ENCODE peak calls at places on chromosome 20, in five cellular contexts. I is choroid plexus epithelial cell; H is foreskin fibroblast; E is CD8-positive, alpha-beta T cell; J is tibial artery. A is an unnamed sample.

GRCh38 chr20:26218301-26218700 is 521.6 kb upstream of the ZNF337 start:
- DNase-seq in E (no peak), J (no peak), H (peak), I (no peak), A (no peak)

GRCh38 chr20:17871181-17871580 is 97.4 kb downstream of the SNX5 start:
- DNase-seq in E (no peak), H (no peak), I (peak), J (no peak), A (no peak)

GRCh38 chr20:1119524-1119923 is 1.1 kb downstream of the PSMF1 start:
- DNase-seq in I (no peak), J (no peak), H (no peak), E (no peak), A (no peak)

GRCh38 chr20:23889775-23890187 is 10.2 kb upstream of the CST5 start:
- DNase-seq in E (peak), I (peak), H (peak), J (no peak), A (peak)

GRCh38 chr20:46699651-46700359 is 9.6 kb upstream of the SLC2A10 start:
- DNase-seq in H (no peak), E (no peak), I (peak), J (no peak), A (no peak)

GRCh38 chr20:41205313-41205712 is 68.0 kb downstream of the PLCG1 start:
- DNase-seq in I (no peak), H (no peak), J (no peak), E (no peak), A (no peak)

GRCh38 chr20:31815408-31816188 is 3.6 kb upstream of the MYLK2 start:
- DNase-seq in J (no peak), E (no peak), I (no peak), H (no peak), A (no peak)

GRCh38 chr20:23657202-23657601 is 19.4 kb upstream of the CST3 start:
- DNase-seq in H (no peak), E (no peak), I (no peak), J (no peak), A (no peak)

GRCh38 chr20:53276143-53276542 is 304.0 kb downstream of the TSHZ2 start:
- DNase-seq in E (no peak), I (no peak), H (no peak), J (peak), A (no peak)

GRCh38 chr20:39853664-39854063 is 835.4 kb downstream of the MAFB start:
- DNase-seq in I (peak), H (peak), J (no peak), E (no peak), A (peak)

GRCh38 chr20:31595654-31596411 is 9.3 kb upstream of the ID1 start:
- DNase-seq in J (peak), H (peak), I (peak), E (no peak), A (peak)

GRCh38 chr20:1087311-1087710 is 31.1 kb upstream of the PSMF1 start:
- DNase-seq in H (no peak), J (no peak), E (no peak), I (no peak), A (no peak)

GRCh38 chr20:46084805-46085792 is 4.7 kb downstream of the NCOA5 start:
- DNase-seq in J (no peak), H (peak), I (peak), E (no peak), A (no peak)

GRCh38 chr20:18666803-18667460 is 79.1 kb downstream of the DTD1 start:
- DNase-seq in E (no peak), J (no peak), I (no peak), H (no peak), A (no peak)

GRCh38 chr20:43293068-43293786 is 103.5 kb upstream of the PTPRT start:
- DNase-seq in I (no peak), J (no peak), E (no peak), H (no peak), A (no peak)

GRCh38 chr20:61758556-61759200 is 307.0 kb downstream of the TAF4 start:
- DNase-seq in I (no peak), E (no peak), J (no peak), H (no peak), A (no peak)

GRCh38 chr20:32050851-32051556 is 1.0 kb upstream of the HCK start:
- DNase-seq in E (no peak), I (no peak), H (no peak), J (peak), A (no peak)

GRCh38 chr20:5510446-5510845 is 193.7 kb upstream of the PROKR2 start:
- DNase-seq in H (no peak), I (peak), J (no peak), E (no peak), A (no peak)

GRCh38 chr20:60087563-60088105 is 129.4 kb downstream of the CDH26 start:
- DNase-seq in I (peak), E (no peak), H (no peak), J (no peak), A (no peak)

GRCh38 chr20:60589624-60590023 is 631.4 kb downstream of the CDH26 start:
- DNase-seq in I (no peak), H (no peak), E (no peak), J (no peak), A (no peak)

GRCh38 chr20:33441142-33441955 is 2.2 kb downstream of the SNTA1 start:
- DNase-seq in I (no peak), E (no peak), H (no peak), J (no peak), A (no peak)

GRCh38 chr20:32626859-32627636 is 41.9 kb upstream of the NOL4L start:
- DNase-seq in H (no peak), J (no peak), I (no peak), E (no peak), A (no peak)

GRCh38 chr20:17759449-17759848 is 59.7 kb downstream of the BANF2 start:
- DNase-seq in I (peak), E (no peak), J (no peak), H (no peak), A (no peak)

GRCh38 chr20:43917380-43917779 is 2.7 kb downstream of the TOX2 start:
- DNase-seq in E (no peak), I (no peak), J (no peak), H (no peak), A (no peak)

GRCh38 chr20:48617481-48617880 is 210.3 kb downstream of the PREX1 start:
- DNase-seq in J (no peak), H (no peak), E (no peak), I (no peak), A (no peak)

GRCh38 chr20:10594286-10594868 is 79.4 kb downstream of the JAG1 start:
- DNase-seq in I (peak), J (no peak), E (no peak), H (no peak), A (no peak)

GRCh38 chr20:8909596-8909995 is 159.3 kb upstream of the PLCB4 start:
- DNase-seq in I (peak), J (no peak), E (no peak), H (peak), A (no peak)

GRCh38 chr20:828987-829386 is 4.5 kb upstream of the FAM110A start:
- DNase-seq in E (no peak), H (no peak), J (no peak), I (no peak), A (no peak)

GRCh38 chr20:8287328-8287727 is 155.3 kb downstream of the PLCB1 start:
- DNase-seq in I (no peak), E (no peak), H (no peak), J (no peak), A (no peak)

GRCh38 chr20:6685181-6685582 is 82.3 kb upstream of the BMP2 start:
- DNase-seq in J (no peak), E (no peak), H (no peak), I (peak), A (no peak)

GRCh38 chr20:11810316-11811130 is 107.2 kb upstream of the BTBD3 start:
- DNase-seq in H (peak), I (peak), J (no peak), E (no peak), A (no peak)

GRCh38 chr20:12762725-12763124 is 246.0 kb upstream of the SPTLC3 start:
- DNase-seq in I (peak), E (no peak), J (no peak), H (no peak), A (no peak)

GRCh38 chr20:19750907-19751636 is 7.0 kb upstream of the RIN2 start:
- DNase-seq in J (no peak), H (no peak), E (no peak), I (no peak), A (no peak)

GRCh38 chr20:52724586-52724985 is 247.6 kb upstream of the TSHZ2 start:
- DNase-seq in I (no peak), E (no peak), H (no peak), J (no peak), A (no peak)

GRCh38 chr20:51680067-51680749 is 88.0 kb downstream of the ATP9A start:
- DNase-seq in J (no peak), E (no peak), H (no peak), I (no peak), A (no peak)

GRCh38 chr20:51679254-51679921 is 88.8 kb downstream of the ATP9A start:
- DNase-seq in E (no peak), J (no peak), I (no peak), H (no peak), A (no peak)

DNA sequence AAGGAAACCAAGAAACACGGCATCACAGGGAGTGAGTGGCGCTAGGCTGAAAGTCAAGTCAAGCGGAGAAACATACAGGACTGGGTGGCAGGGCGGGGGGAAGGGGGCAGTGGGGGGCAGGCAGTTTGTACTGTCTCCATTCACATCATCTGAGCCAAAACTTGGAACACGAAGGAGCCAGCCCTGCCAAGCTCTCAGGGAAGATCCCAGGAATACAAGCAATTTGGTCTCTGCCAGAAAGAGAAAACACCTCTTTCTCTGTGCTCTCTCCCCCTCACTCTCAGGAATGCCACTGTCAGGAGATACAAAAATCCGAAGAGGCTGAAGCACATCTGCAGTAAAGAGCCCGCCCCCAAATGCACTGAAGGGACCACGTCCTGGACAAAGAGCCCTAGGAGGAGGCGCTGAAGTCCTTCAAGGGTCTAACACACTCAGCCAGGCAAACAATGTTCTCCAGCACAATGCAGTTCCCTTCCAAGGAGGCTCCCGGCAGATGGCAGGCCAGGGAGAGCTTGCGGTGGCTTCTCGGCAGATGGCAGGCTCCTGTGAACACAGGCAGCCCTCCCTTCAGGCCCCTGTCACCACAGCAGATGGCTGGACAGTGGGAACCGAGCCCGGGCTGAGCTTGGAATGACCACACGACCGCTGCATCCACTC is 90.0 kb downstream of the ATP9A start:
- DNase-seq in E (no peak), I (peak), H (no peak), J (peak), A (no peak)
- TF ChIP-seq CTCF in E (no peak), I (peak), H (peak), J (no peak), A (peak)

GRCh38 chr20:36988494-36988966 is 37.0 kb upstream of the SAMHD1 start:
- DNase-seq in E (no peak), H (peak), I (peak), J (no peak), A (peak)
- H3K4me3 ChIP-seq in E (no peak), H (no peak), I (no peak), J (no peak), A (no peak)

GRCh38 chr20:54476336-54476928 is 1.0 kb downstream of the DOK5 start:
- DNase-seq in J (no peak), E (no peak), H (no peak), I (no peak), A (no peak)

GRCh38 chr20:54477556-54477955 is 2.2 kb downstream of the DOK5 start:
- DNase-seq in J (no peak), H (no peak), I (no peak), E (no peak), A (no peak)

GRCh38 chr20:54477134-54477533 is 1.7 kb downstream of the DOK5 start:
- DNase-seq in E (no peak), I (no peak), J (no peak), H (no peak), A (no peak)

GRCh38 chr20:54481442-54481841 is 6.0 kb downstream of the DOK5 start:
- DNase-seq in J (no peak), I (no peak), E (no peak), H (no peak), A (no peak)

DNA sequence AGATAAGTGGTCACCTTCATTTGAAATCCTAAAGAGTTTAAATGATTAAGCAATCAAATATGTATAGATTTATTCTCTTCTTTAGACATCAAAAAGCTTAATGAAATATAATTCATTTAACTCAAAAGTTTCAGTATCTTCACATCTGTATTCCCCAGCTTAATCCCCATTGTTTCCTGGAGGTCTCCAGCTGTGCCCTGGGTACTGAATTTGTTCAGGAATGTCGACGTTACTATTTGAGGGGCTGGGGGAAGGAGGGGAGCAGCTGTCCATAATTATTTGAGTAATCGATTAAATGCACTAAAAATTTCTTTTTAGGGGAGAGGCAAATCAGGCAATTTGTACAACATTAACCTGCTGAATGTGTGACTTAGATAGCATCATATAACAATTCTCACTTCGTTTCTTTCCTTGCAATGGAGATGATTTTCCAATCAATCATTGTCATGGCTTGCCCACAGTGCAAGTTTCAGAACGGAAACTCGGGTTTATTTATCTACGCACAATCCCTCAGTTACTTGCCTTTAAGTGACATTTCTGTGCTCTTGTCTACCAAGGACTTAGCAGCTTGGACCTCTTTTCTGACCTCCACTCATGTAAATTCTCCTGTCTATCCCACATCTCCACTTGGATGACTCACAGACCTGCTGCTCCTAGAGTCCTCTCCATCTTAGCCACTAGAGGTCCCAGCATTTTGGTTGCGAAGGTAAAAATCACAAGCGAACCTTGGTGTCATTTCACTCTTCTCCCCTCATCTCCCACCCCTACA is 3.9 kb downstream of the DOK5 start:
- DNase-seq in J (no peak), E (no peak), I (no peak), H (no peak), A (no peak)
- TF ChIP-seq CTCF in J (no peak), E (no peak), I (peak), H (peak), A (no peak)

GRCh38 chr20:63152322-63153253 is 63.3 kb downstream of the YTHDF1 start:
- DNase-seq in J (no peak), E (no peak), I (no peak), H (no peak), A (no peak)

GRCh38 chr20:63153254-63154221 is 62.4 kb downstream of the YTHDF1 start:
- DNase-seq in E (no peak), H (no peak), J (no peak), I (no peak), A (no peak)

GRCh38 chr20:63150391-63150898 is 65.5 kb downstream of the YTHDF1 start:
- DNase-seq in I (no peak), J (no peak), E (no peak), H (no peak), A (no peak)

GRCh38 chr20:63150911-63151531 is 64.9 kb downstream of the YTHDF1 start:
- DNase-seq in I (no peak), H (no peak), E (no peak), J (no peak), A (no peak)

DNA sequence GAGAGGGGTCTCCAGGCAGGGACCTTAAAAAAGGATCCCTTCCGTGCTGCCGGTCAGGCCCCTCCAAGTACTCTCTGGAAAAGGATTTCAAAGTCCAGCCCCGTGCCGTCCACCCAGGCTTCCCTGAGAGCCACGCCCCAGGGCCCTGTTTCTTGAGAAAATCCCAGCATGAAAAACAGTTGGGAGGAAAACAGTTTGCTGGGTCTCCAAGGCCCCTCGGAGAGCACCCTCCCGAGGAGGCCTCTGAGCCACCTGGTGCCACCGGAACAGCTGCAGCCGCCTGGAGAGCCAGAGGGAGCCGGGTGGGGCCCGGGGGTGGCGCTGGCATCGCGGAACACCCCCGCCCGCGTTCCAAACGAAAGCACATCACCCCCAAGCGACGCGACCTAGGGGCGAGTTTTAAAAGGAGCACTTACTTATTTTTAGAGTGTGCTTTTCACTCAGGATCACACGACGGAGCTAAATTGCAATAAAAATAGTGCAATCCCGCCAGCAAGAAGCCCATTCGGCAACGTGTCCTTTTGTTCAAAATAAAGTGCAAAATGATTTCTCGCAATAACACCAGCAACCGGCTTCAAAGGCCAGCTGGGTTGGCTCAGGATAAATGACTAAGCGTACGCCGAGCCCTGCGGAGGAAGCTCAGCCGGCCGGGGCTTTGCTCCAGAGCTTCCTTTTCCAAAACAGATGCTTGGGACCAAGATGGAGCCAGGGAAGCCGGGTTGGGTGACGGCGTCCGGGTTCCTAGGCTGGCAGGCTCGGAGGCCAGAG is 64.2 kb downstream of the YTHDF1 start:
- DNase-seq in E (no peak), I (peak), H (peak), J (no peak), A (no peak)
- H3K4me3 ChIP-seq in E (no peak), I (no peak), H (no peak), J (peak), A (no peak)

DNA sequence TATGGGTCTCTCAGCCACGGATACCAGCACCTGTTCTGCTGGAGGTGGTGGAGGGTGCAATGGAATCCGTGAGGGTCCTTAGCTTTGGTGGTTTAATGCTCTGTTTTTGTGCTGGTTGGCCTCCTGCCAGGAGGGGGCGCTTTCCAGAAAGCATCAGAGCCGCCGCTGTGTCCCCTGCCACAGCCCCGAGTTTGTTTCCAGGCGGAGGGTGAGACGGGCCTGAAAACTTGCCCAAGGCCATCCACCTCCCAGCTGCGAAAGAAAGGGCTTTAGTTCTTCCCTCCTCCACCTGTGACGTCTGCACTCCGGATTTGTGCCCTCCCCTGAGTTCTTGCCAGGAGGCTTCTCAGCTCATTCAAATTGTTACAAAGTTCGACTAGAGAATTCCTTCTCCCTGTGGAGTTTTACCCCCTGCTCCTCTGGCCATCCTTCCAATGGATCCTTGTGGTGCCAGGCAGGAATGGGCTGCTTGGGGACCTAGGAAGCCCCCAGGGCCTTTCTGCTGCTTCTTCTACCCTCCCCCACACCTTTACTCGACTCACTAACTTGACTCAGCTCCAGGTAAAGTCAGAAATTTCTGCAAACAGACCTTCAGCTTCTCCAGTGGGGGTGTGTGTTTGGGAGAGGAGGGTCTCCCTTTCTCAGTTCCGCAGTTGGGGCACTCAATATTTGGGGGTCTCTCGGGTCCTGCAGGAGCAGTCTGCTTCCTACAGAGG is 873.7 kb downstream of the KIF16B start:
- DNase-seq in E (no peak), H (no peak), J (no peak), I (no peak), A (no peak)
- TF ChIP-seq CTCF in E (no peak), H (no peak), J (no peak), I (no peak), A (no peak)

GRCh38 chr20:38445901-38446425 is 10.8 kb upstream of the SNHG17 start:
- DNase-seq in J (no peak), H (no peak), I (no peak), E (no peak), A (no peak)
- H3K4me3 ChIP-seq in J (peak), H (peak), I (no peak), E (peak), A (peak)

DNA sequence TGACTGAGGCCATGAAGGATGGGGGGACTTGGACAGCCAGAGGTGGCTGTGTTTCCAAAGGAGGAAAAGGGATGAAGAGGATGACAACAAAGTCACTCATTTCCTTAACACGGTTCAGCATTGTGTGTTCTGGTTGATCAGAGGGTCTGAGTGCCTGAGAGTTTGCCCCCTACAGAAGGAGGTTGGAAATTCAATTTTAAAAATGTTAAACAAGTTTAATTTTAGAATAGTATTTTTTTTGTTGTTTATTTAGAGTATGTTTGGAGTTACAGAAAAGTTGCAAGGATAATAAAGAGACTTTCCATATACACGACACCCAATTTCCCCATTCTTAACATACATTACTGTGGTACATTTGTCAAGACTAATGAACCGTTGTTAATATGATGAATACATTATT is 10.3 kb upstream of the VAPB start:
- DNase-seq in E (no peak), I (no peak), J (no peak), H (no peak), A (no peak)
- TF ChIP-seq CTCF in E (no peak), I (peak), J (no peak), H (no peak), A (peak)